ENCODE peak calls at places on chromosomes 11 and 22, in five cellular contexts. T is IMR-90, E is K562, B is HCT116, R is right lobe of liver. Z is an unnamed sample.

GRCh38 chr11:47154738-47155570 is 21.7 kb downstream of the ARFGAP2 start:
- DNase-seq in T (no peak), E (no peak), B (no peak), R (no peak), Z (no peak)

GRCh38 chr11:112756166-112756565 is 205.1 kb upstream of the NCAM1 start:
- DNase-seq in T (no peak), E (no peak), B (no peak), R (no peak), Z (no peak)

GRCh38 chr11:57214087-57214395 is 23.0 kb downstream of the APLNR start:
- DNase-seq in T (peak; percentile 48), E (no peak), B (no peak), R (no peak), Z (no peak)

GRCh38 chr22:19940536-19941364 is 822 bp upstream of the COMT start:
- DNase-seq in T (no peak), E (peak; percentile 84), B (no peak), R (no peak), Z (no peak)

GRCh38 chr11:11512090-11512489 is 109.7 kb downstream of the GALNT18 start:
- DNase-seq in T (no peak), E (no peak), B (no peak), R (no peak), Z (no peak)

GRCh38 chr22:19146215-19146968 is 1.9 kb upstream of the ESS2 start:
- DNase-seq in T (no peak), E (no peak), B (no peak), R (no peak), Z (no peak)

GRCh38 chr11:78290293-78291176 is 101.8 kb downstream of the USP35 start:
- DNase-seq in T (peak; percentile 58), E (peak; percentile 43), B (no peak), R (no peak), Z (no peak)

GRCh38 chr11:86800076-86800955 is at the start of gene PRSS23:
- DNase-seq in T (peak; percentile 44), E (peak; percentile 38), B (no peak), R (peak; percentile 78), Z (peak; percentile 38)

GRCh38 chr22:26529345-26529744 is 17.1 kb upstream of the TFIP11 start:
- DNase-seq in T (no peak), E (no peak), B (no peak), R (peak; percentile 61), Z (no peak)

GRCh38 chr11:83162377-83162776 is 5.4 kb downstream of the PCF11 start:
- DNase-seq in T (peak; percentile 16), E (no peak), B (no peak), R (no peak), Z (no peak)

GRCh38 chr22:20595461-20595860 is 88.1 kb downstream of the MED15 start:
- DNase-seq in T (no peak), E (no peak), B (no peak), R (no peak), Z (no peak)

GRCh38 chr11:133930767-133931448 is 25.9 kb downstream of the IGSF9B start:
- DNase-seq in T (no peak), E (peak; percentile 77), B (no peak), R (no peak), Z (no peak)

GRCh38 chr11:36763187-36763586 is 165.2 kb upstream of the RAG2 start:
- DNase-seq in T (no peak), E (no peak), B (no peak), R (no peak), Z (no peak)

GRCh38 chr11:127027000-127027399 is 26.4 kb upstream of the KIRREL3 start:
- DNase-seq in T (no peak), E (no peak), B (no peak), R (no peak), Z (no peak)

GRCh38 chr11:120908521-120909181 is 115.3 kb upstream of the TBCEL start:
- DNase-seq in T (no peak), E (no peak), B (no peak), R (no peak), Z (no peak)

DNA sequence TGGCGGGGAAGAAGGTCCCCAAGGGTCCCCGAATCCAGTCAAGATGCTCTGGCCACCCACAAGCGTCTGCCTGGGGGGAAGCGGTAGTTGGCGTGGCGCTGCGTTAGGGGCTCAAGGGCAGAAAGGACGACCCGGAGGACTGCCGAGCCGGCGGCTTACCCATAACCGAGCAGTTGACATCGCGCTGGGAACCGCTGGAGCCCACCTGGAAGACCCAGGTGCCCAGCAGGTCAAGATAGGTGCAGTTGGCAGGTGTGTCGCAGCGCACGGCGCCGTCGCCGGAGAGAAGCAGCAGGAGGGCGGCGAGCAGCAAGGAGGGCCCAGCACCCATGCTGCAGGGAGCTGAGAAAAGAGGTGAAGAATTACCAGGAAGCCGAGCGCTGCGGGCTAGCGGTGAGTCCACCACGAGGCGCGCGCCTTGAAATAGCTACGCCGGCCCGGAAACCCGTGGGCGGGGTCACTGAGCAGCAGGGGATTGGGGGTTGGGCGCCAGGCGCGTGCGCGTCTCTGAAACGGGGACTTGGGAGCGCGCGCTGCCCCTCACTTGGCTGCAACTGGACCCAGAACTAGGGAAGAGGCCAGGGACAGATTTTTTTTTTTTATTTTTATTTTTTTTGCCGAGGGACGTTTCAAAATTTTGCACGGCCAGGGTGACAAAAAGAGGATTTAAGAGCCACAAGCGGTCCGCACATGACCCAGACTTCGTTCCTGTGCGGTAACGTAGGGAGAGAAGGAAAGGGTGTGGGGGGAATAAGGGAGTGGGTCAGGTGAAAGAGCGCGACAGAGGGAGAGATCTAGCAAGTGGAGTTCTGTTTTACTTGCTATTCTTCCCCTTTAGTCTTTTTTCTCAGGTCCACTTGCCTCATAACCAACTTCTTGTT is at the start of gene CTSC:
- DNase-seq in T (peak; percentile 87), E (peak; percentile 90), B (peak; percentile 53), R (peak; percentile 97), Z (peak; percentile 56)
- TF ChIP-seq POLR2A in T (peak; percentile 83), E (peak; percentile 97), B (peak; percentile 93), R (peak; percentile 88), Z (peak; percentile 66)

GRCh38 chr22:29382575-29383328 is 5.6 kb downstream of the AP1B1 start:
- DNase-seq in T (no peak), E (no peak), B (no peak), R (no peak), Z (no peak)
- TF ChIP-seq POLR2A in T (no peak), E (no peak), B (no peak), R (no peak), Z (no peak)

GRCh38 chr22:50197000-50197800 is 3.6 kb upstream of the SELENOO start:
- DNase-seq in T (no peak), E (no peak), B (no peak), R (no peak), Z (no peak)
- TF ChIP-seq POLR2A in T (no peak), E (no peak), B (no peak), R (no peak), Z (no peak)

DNA sequence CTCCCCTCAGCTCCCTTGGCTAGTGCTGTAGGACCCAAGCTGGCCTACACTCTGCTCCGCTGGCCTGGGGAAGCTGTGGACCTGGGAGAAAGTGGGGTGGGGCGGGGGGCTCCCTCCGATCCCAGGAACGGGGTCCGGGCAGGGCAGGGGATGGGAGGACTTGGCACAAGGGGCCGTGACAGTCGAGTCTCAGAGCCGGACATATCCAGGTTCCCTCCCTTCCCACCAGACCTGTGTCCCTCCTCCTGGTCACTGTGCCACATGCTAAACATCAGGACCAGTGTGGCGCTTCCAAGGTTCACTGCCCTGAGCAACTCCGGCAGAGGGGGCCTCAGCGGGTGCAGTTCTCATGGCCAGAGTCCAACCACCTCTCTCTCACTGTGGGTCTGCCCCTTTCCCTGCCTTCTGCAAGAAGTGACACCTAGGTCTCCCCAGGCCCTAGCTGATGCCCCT is 2.0 kb downstream of the DUSP8 start:
- DNase-seq in T (no peak), E (no peak), B (no peak), R (peak; percentile 20), Z (no peak)
- TF ChIP-seq POLR2A in T (no peak), E (no peak), B (no peak), R (no peak), Z (no peak)